ENCODE peak calls at places on chromosomes 4 and X, in five cellular contexts. P is right atrium auricular region, Y is upper lobe of right lung, R is transverse colon, I is hepatocyte. C is an unnamed sample.

GRCh38 chr4:37902212-37902611 is 11.3 kb downstream of the TBC1D1 start:
- DNase-seq in P (no peak), Y (no peak), R (no peak), I (no peak), C (no peak)

GRCh38 chr4:20101831-20102230 is 149.9 kb upstream of the SLIT2 start:
- DNase-seq in P (no peak), Y (no peak), R (no peak), I (no peak), C (no peak)

GRCh38 chrX:77962068-77962902 is 7.2 kb downstream of the PGAM4 start:
- DNase-seq in P (no peak), Y (no peak), R (no peak), I (no peak), C (no peak)

GRCh38 chr4:80301884-80302283 is 33.6 kb upstream of the CFAP299 start:
- DNase-seq in P (no peak), Y (no peak), R (no peak), I (no peak), C (no peak)

GRCh38 chr4:141255016-141255415 is 34.3 kb downstream of the ZNF330 start:
- DNase-seq in P (no peak), Y (no peak), R (no peak), I (no peak), C (no peak)

GRCh38 chrX:11010476-11010875 is 100.7 kb upstream of the HCCS start:
- DNase-seq in P (no peak), Y (no peak), R (no peak), I (no peak), C (no peak)

GRCh38 chrX:136250191-136251041 is 784 bp downstream of the MAP7D3 start:
- DNase-seq in P (no peak), Y (no peak), R (no peak), I (peak), C (no peak)

GRCh38 chrX:29257516-29257915 is 670.3 kb downstream of the IL1RAPL1 start:
- DNase-seq in P (no peak), Y (no peak), R (no peak), I (no peak), C (peak)

GRCh38 chr4:94582517-94582916 is 130.8 kb downstream of the PDLIM5 start:
- DNase-seq in P (no peak), Y (no peak), R (no peak), I (no peak), C (no peak)

GRCh38 chrX:13090261-13091110 is 46.1 kb upstream of the FAM9C start:
- DNase-seq in P (no peak), Y (no peak), R (no peak), I (peak), C (no peak)

GRCh38 chr4:65502151-65502691 is 168.1 kb downstream of the EPHA5 start:
- DNase-seq in P (no peak), Y (no peak), R (no peak), I (no peak), C (peak)

GRCh38 chr4:30653291-30653690 is 66.9 kb upstream of the PCDH7 start:
- DNase-seq in P (no peak), Y (no peak), R (no peak), I (no peak), C (no peak)

GRCh38 chr4:5467111-5467510 is 241.2 kb downstream of the EVC2 start:
- DNase-seq in P (no peak), Y (no peak), R (no peak), I (no peak), C (no peak)

GRCh38 chr4:159102623-159103405 is at the start of gene RAPGEF2:
- DNase-seq in P (peak), Y (peak), R (peak), I (peak), C (peak)

GRCh38 chrX:110123331-110123782 is 120.4 kb downstream of the TMEM164 start:
- DNase-seq in P (no peak), Y (no peak), R (no peak), I (peak), C (no peak)

GRCh38 chr4:62037576-62037975 is 837.5 kb downstream of the ADGRL3 start:
- DNase-seq in P (no peak), Y (no peak), R (no peak), I (no peak), C (no peak)

DNA sequence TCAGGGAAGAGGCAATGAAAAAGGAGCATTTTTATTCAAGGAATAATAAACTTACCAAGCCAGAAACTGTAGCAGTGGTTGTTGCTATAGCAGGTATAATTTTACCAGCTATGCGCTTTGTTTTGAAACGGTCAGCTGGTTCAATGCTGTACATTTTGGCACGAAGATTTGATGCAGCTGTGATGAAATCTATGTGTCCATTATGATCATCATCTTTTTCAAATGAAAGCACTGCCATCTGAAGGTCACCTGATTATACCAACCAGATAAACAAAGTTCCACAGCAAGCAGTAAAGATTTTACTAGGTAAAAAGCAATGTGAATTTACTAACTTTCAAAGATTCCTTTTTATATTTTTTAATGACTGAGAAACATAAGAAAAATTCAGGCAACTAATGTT is 66.4 kb downstream of the STAP1 start:
- DNase-seq in P (no peak), Y (no peak), R (no peak), I (no peak), C (no peak)
- H3K4me3 ChIP-seq in P (no peak), Y (no peak), R (no peak), I (no peak), C (no peak)

GRCh38 chrX:134460005-134460860 is at the start of gene HPRT1:
- DNase-seq in P (peak), Y (peak), R (peak), I (peak), C (peak)
- H3K27ac ChIP-seq in P (peak), Y (peak), R (peak), I (peak), C (no peak)

DNA sequence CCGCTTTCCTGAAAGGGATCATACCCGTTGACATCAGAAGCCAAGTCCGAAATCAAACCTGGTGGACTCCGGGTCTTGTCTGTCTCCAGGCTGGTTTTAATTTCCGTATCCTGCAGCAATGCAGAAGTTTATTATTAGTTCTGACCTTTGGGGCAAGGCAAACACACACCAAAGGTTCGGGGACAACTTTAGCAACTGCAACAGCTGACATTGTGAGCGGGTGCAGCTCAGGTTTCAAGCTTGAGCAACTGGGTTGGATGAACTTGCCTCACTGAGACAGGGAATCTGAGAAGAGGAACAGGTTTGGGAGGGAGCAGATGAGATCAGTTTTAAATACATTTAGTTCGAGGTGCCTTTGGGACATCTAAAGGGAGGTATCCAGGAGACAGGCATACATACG is 110.7 kb downstream of the GNL3L start:
- DNase-seq in P (no peak), Y (no peak), R (no peak), I (peak), C (no peak)
- H3K4me3 ChIP-seq in P (no peak), Y (no peak), R (no peak), I (no peak), C (no peak)

GRCh38 chrX:9555354-9555753 is 90.5 kb downstream of the TBL1X start:
- DNase-seq in P (no peak), Y (no peak), R (no peak), I (no peak), C (no peak)
- H3K27ac ChIP-seq in P (no peak), Y (no peak), R (no peak), I (no peak), C (no peak)

GRCh38 chr4:42397256-42397634 is at the start of gene SHISA3:
- DNase-seq in P (no peak), Y (no peak), R (peak), I (peak), C (no peak)

GRCh38 chr4:42396361-42397255 is 680 bp upstream of the SHISA3 start:
- DNase-seq in P (no peak), Y (no peak), R (no peak), I (no peak), C (no peak)

GRCh38 chr4:42397635-42398447 is 553 bp downstream of the SHISA3 start:
- DNase-seq in P (no peak), Y (no peak), R (no peak), I (peak), C (no peak)

GRCh38 chr4:42398448-42399355 is 1.4 kb downstream of the SHISA3 start:
- DNase-seq in P (no peak), Y (no peak), R (no peak), I (peak), C (no peak)

DNA sequence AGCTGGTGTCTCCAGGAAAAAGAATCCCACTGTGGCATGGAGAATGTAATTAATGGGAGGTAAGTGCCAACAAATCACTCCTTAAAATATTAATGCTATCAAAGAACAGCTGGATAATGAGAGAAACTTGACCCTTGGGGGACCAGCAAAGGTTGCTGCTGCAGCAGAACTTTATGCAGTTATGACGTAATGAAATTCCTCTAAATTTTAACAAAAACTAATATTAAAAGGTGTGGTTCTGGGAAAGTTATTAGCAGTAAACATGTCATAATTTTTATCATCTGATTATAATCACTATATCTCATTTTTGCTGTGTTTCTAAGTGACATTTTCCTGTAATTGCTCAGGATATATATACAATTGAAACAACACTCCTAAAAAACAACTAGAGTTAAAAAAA is 1.7 kb upstream of the SHISA3 start:
- DNase-seq in P (no peak), Y (no peak), R (no peak), I (no peak), C (no peak)
- H3K4me3 ChIP-seq in P (no peak), Y (no peak), R (no peak), I (no peak), C (no peak)